ENCODE peak calls at places on chromosomes 1 and 21, in ten cellular contexts. K is NCI-H2081; J is activated naive CD4-positive, alpha-beta T cell; M is hepatic stellate cell; G is spleen; A is M059J; D is stimulated activated CD4-positive, alpha-beta T cell treated with anti-CD3 and anti-CD28 coated beads, Interleukin-2, amount 100 ng/mL, for 48 hours; U is NCI-H1092; B is left ventricle myocardium inferior; V is iPS-NIHi11. L is an unnamed sample.
A peak's percentile ranks its signal among the peaks of the same experiment; 100 is the strongest.

GRCh38 chr1:74729741-74730478 is 2.9 kb downstream of the CRYZ start:
- DNase-seq in A (peak; percentile 84), U (no peak), J (no peak), B (no peak), K (no peak), D (no peak), M (peak; percentile 46), V (peak; percentile 10), G (no peak), L (no peak)

GRCh38 chr1:69794831-69795230 is 227.1 kb downstream of the LRRC7 start:
- DNase-seq in U (no peak), B (no peak), M (no peak), K (no peak), V (no peak), D (no peak), G (no peak), A (peak; percentile 19), J (no peak), L (no peak)

GRCh38 chr1:192809286-192810252 is 730 bp downstream of the RGS2 start:
- DNase-seq in G (peak; percentile 85), J (no peak), A (peak; percentile 60), V (no peak), K (peak; percentile 72), B (peak; percentile 25), U (peak; percentile 69), M (peak; percentile 22), D (peak; percentile 4), L (peak; percentile 59)

GRCh38 chr1:229860926-229861325 is 206.1 kb upstream of the GALNT2 start:
- DNase-seq in G (no peak), V (no peak), M (no peak), B (no peak), D (no peak), J (no peak), K (no peak), U (no peak), A (no peak), L (no peak)

GRCh38 chr1:11790880-11791715 is 14.7 kb downstream of the MTHFR start:
- DNase-seq in A (peak; percentile 95), M (peak; percentile 98), K (no peak), D (no peak), V (no peak), G (peak; percentile 90), B (peak; percentile 92), J (no peak), U (no peak), L (peak; percentile 88)

GRCh38 chr1:201955750-201956143 is 444 bp downstream of the TIMM17A start:
- DNase-seq in D (no peak), G (no peak), V (no peak), U (no peak), K (no peak), A (no peak), J (peak; percentile 43), B (no peak), M (no peak), L (no peak)

GRCh38 chr21:45220106-45220505 is 67.6 kb downstream of the POFUT2 start:
- DNase-seq in G (no peak), B (no peak), V (no peak), U (no peak), A (no peak), M (no peak), J (no peak), K (no peak), D (no peak), L (no peak)

GRCh38 chr1:107865627-107866026 is 99.4 kb downstream of the VAV3 start:
- DNase-seq in B (no peak), K (no peak), U (no peak), V (no peak), G (no peak), M (no peak), D (no peak), J (no peak), A (no peak), L (no peak)

GRCh38 chr21:34620084-34620665 is 5.3 kb upstream of the RCAN1 start:
- DNase-seq in B (no peak), V (no peak), J (no peak), G (no peak), A (no peak), K (no peak), U (no peak), D (no peak), M (no peak), L (no peak)

GRCh38 chr1:232899839-232900238 is 50.6 kb upstream of the NTPCR start:
- DNase-seq in J (no peak), K (no peak), V (no peak), G (no peak), D (no peak), A (no peak), B (no peak), U (no peak), M (peak; percentile 16), L (no peak)

GRCh38 chr1:62953643-62954042 is 169.7 kb downstream of the ATG4C start:
- DNase-seq in D (no peak), V (peak; percentile 23), M (no peak), J (no peak), G (no peak), U (no peak), B (no peak), K (no peak), A (no peak), L (no peak)

GRCh38 chr1:8194481-8195227 is 123.3 kb upstream of the SLC45A1 start:
- DNase-seq in B (no peak), K (no peak), G (no peak), D (no peak), V (no peak), J (no peak), M (peak; percentile 72), A (no peak), U (no peak), L (no peak)

GRCh38 chr1:156921053-156921529 is 659 bp downstream of the LRRC71 start:
- DNase-seq in U (no peak), D (no peak), J (no peak), A (no peak), K (no peak), V (no peak), B (no peak), G (no peak), M (no peak), L (no peak)

GRCh38 chr1:180268556-180269044 is 38.5 kb downstream of the LHX4 start:
- DNase-seq in U (no peak), K (no peak), V (peak; percentile 44), G (peak; percentile 31), D (no peak), A (no peak), B (no peak), M (no peak), J (no peak), L (no peak)

GRCh38 chr1:4495809-4496208 is 158.6 kb upstream of the AJAP1 start:
- DNase-seq in U (no peak), K (no peak), G (peak; percentile 23), A (no peak), J (no peak), D (no peak), M (no peak), B (no peak), V (no peak), L (no peak)

GRCh38 chr1:59595774-59596173 is 219.0 kb upstream of the HOOK1 start:
- DNase-seq in M (no peak), V (no peak), J (no peak), G (no peak), D (no peak), B (no peak), K (no peak), A (peak; percentile 90), U (no peak), L (no peak)

GRCh38 chr1:8334106-8334851 is 16.4 kb downstream of the SLC45A1 start:
- DNase-seq in D (no peak), K (no peak), M (no peak), J (no peak), B (no peak), A (no peak), G (no peak), U (no peak), V (no peak), L (peak; percentile 43)

GRCh38 chr1:153190373-153190772 is 12.9 kb upstream of the LELP1 start:
- DNase-seq in V (peak; percentile 31), J (no peak), M (no peak), D (no peak), B (no peak), A (no peak), K (peak; percentile 17), G (no peak), U (no peak), L (no peak)

GRCh38 chr1:245500546-245500945 is 345.8 kb downstream of the KIF26B start:
- DNase-seq in U (no peak), D (no peak), B (no peak), V (no peak), G (no peak), M (peak; percentile 26), A (peak; percentile 71), J (no peak), K (no peak), L (no peak)

GRCh38 chr1:19861034-19861433 is 21.2 kb upstream of the OTUD3 start:
- DNase-seq in A (peak; percentile 85), J (no peak), K (no peak), B (no peak), V (no peak), G (no peak), M (no peak), D (no peak), U (no peak), L (no peak)

GRCh38 chr1:40039245-40039756 is 1.2 kb upstream of the CAP1 start:
- DNase-seq in K (peak; percentile 90), M (no peak), B (no peak), U (peak; percentile 77), J (no peak), V (no peak), D (no peak), A (peak; percentile 77), G (no peak), L (no peak)

GRCh38 chr1:7650801-7651200 is 120.3 kb upstream of the VAMP3 start:
- DNase-seq in V (no peak), G (no peak), B (no peak), J (no peak), K (peak; percentile 48), A (no peak), U (peak; percentile 79), M (no peak), D (no peak), L (peak; percentile 82)

GRCh38 chr1:8873506-8874229 is 4.8 kb downstream of the ENO1 start:
- DNase-seq in G (peak; percentile 91), K (no peak), D (peak; percentile 66), V (peak; percentile 73), U (no peak), B (peak; percentile 61), A (peak; percentile 100), M (peak; percentile 94), J (peak; percentile 30), L (peak; percentile 86)

GRCh38 chr1:234624718-234625117 is 14.7 kb upstream of the IRF2BP2 start:
- DNase-seq in G (no peak), D (no peak), M (no peak), B (no peak), A (peak; percentile 67), J (no peak), V (no peak), K (no peak), U (no peak), L (no peak)

GRCh38 chr21:28016571-28016970 is 976.1 kb downstream of the LTN1 start:
- DNase-seq in J (no peak), K (no peak), V (no peak), D (no peak), G (no peak), M (no peak), B (no peak), A (no peak), U (no peak), L (no peak)

GRCh38 chr1:205421728-205422127 is at the start of gene LEMD1:
- DNase-seq in V (no peak), J (no peak), K (no peak), M (no peak), U (peak; percentile 25), B (no peak), A (no peak), G (no peak), D (no peak), L (no peak)

GRCh38 chr1:162670928-162671663 is 38.8 kb downstream of the DDR2 start:
- DNase-seq in U (no peak), K (no peak), V (no peak), B (no peak), A (peak; percentile 89), D (no peak), M (peak; percentile 31), G (no peak), J (no peak), L (no peak)

GRCh38 chr1:152044386-152044785 is 7.6 kb upstream of the S100A11 start:
- DNase-seq in K (no peak), B (no peak), D (no peak), J (no peak), U (no peak), A (no peak), V (no peak), G (no peak), M (no peak), L (no peak)

L was measured in lower lobe of right lung.